ENCODE peak calls at places on chromosomes 12 and 14, in five cellular contexts. J, B, D, M and O are unnamed samples.

GRCh38 chr12:92098594-92099370 is 46.9 kb downstream of the BTG1 start:
- DNase-seq in J (no peak), M (no peak), B (no peak), D (peak; percentile 43), O (no peak)

GRCh38 chr14:90815817-90816662 is at the start of gene TTC7B:
- DNase-seq in M (peak; percentile 84), D (peak; percentile 51), J (no peak), B (peak; percentile 19), O (peak; percentile 42)

GRCh38 chr14:37090026-37090425 is 82.4 kb downstream of the SLC25A21 start:
- DNase-seq in J (no peak), M (no peak), D (no peak), B (no peak), O (no peak)

GRCh38 chr12:104668274-104668718 is 211.5 kb downstream of the CHST11 start:
- DNase-seq in M (no peak), D (no peak), J (peak; percentile 84), B (no peak), O (no peak)

GRCh38 chr14:89746135-89746534 is 208.4 kb downstream of the EFCAB11 start:
- DNase-seq in M (no peak), B (no peak), J (no peak), D (no peak), O (no peak)

GRCh38 chr12:116745554-116745953 is 7.4 kb downstream of the RNFT2 start:
- DNase-seq in J (no peak), M (no peak), B (no peak), D (no peak), O (no peak)

GRCh38 chr12:104723895-104724294 is 234.2 kb downstream of the SLC41A2 start:
- DNase-seq in J (no peak), D (no peak), B (no peak), M (no peak), O (no peak)

GRCh38 chr12:113285679-113286645 is 48.9 kb downstream of the SLC8B1 start:
- DNase-seq in D (no peak), M (no peak), B (no peak), J (peak; percentile 89), O (no peak)

GRCh38 chr12:263574-263973 is 938 bp upstream of the SLC6A13 start:
- DNase-seq in B (no peak), M (no peak), J (no peak), D (no peak), O (no peak)

GRCh38 chr14:46197856-46198255 is 453.7 kb downstream of the RPL10L start:
- DNase-seq in D (no peak), B (no peak), J (no peak), M (no peak), O (no peak)

DNA sequence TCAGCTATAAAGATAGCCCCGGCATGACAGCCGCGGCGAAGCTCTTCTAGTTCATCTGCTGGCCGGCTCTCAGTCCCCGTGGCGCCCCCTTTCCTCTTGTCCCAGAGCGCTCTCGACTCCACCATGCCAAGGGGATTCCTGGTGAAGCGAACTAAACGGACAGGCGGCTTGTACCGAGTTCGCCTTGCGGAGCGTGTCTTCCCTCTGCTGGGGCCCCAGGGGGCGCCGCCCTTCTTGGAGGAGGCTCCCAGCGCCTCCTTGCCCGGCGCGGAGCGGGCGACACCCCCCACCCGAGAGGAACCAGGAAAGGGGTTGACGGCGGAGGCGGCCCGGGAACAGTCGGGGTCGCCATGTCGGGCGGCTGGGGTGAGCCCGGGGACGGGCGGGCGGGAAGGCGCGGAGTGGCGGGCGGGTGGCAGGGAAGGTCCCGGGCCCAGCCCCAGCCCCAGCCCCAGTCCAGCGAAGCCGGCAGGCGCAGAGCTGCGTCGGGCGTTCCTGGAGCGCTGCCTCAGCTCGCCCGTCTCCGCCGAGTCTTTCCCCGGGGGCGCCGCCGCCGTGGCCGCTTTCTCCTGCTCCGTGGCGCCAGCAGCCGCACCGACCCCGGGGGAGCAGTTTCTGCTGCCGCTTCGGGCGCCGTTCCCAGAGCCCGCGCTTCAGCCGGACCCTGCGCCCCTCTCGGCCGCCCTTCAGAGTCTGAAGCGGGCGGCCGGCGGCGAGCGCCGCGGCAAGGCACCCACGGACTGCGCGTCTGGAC is at the start of gene INSM2:
- DNase-seq in J (peak; percentile 76), B (no peak), M (peak; percentile 9), D (no peak), O (no peak)
- TF ChIP-seq CTCF in J (no peak), B (no peak), M (no peak), D (no peak), O (peak; percentile 42)

DNA sequence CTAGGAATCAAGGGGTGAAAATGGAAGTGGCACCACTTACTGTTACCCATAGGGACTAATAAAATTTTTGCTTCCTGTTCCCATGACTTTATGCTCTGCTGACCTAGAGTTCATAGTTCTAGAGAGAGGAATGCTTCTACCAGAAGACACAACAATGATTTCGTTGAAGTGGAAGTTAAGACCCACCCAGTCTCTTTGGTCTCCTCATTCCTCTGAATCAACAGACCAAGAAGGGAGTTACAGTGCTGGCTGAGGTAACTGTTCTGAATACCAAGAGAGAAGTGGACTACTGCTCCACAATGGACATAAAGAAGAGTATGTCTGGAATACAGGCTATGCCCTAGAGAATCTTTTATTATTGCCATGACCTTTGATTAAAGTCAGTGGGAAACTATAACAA is 23.5 kb upstream of the DYRK2 start:
- DNase-seq in D (no peak), J (no peak), M (no peak), B (no peak), O (no peak)
- TF ChIP-seq CTCF in D (no peak), J (no peak), M (no peak), B (no peak), O (no peak)

DNA sequence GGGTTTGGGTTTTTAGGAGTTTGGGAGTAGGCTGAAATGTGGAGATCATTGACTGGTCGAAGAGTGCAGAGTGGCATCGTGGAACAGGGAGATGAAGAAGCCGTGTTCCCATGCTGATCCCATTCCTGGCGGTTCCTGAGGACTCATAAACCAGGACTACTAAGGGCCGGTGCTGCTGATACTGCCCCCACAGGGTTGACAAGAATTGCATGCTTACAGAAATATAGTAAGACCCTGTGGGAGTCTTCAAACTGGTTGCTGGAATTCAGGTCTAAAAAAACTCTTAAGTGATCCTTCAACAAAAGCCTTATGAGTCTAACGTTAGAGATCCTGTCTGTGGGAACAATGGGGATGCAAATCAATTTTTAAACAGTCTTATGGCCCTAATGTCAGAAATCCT is 64.0 kb upstream of the ARHGAP5 start:
- DNase-seq in B (no peak), J (no peak), D (no peak), M (no peak), O (no peak)
- TF ChIP-seq CTCF in B (no peak), J (no peak), D (no peak), M (no peak), O (peak; percentile 38)

GRCh38 chr14:77804592-77804991 is 4.7 kb downstream of the ADCK1 start:
- DNase-seq in B (no peak), J (no peak), M (peak; percentile 31), D (no peak), O (no peak)
- TF ChIP-seq CTCF in B (no peak), J (no peak), M (peak; percentile 41), D (no peak), O (peak; percentile 28)

GRCh38 chr12:23674064-23674463 is 275.4 kb downstream of the SOX5 start:
- DNase-seq in J (no peak), D (no peak), B (no peak), M (no peak), O (no peak)

GRCh38 chr12:23666866-23667265 is 282.6 kb downstream of the SOX5 start:
- DNase-seq in J (no peak), D (no peak), M (no peak), B (no peak), O (no peak)

GRCh38 chr12:23670684-23671083 is 278.8 kb downstream of the SOX5 start:
- DNase-seq in D (no peak), M (no peak), B (no peak), J (no peak), O (no peak)

DNA sequence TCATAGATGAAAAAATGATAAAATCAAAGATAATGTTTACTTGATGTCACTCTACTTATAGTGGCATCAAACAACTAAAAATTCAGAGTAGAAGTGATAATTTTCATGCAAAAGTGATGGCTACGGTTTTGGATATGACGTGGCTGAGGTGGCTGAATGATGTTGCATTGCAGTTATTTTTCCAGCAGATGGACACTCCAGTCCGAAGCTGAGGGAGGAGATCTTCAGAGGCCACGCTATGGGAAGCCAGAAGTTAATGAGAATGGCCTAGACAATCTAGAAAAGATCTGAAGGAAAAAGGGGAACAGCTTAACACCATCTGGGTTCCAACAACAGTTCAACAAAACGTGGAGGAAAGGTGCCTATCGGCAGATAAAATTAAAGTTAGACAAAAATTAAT is 279.8 kb downstream of the SOX5 start:
- DNase-seq in M (no peak), B (no peak), J (no peak), D (no peak), O (no peak)
- TF ChIP-seq CTCF in M (no peak), B (no peak), J (no peak), D (no peak), O (no peak)

GRCh38 chr14:39417014-39417413 is 15.2 kb downstream of the FBXO33 start:
- DNase-seq in J (no peak), M (no peak), D (no peak), B (no peak), O (no peak)
- TF ChIP-seq CTCF in J (no peak), M (no peak), D (no peak), B (no peak), O (no peak)

DNA sequence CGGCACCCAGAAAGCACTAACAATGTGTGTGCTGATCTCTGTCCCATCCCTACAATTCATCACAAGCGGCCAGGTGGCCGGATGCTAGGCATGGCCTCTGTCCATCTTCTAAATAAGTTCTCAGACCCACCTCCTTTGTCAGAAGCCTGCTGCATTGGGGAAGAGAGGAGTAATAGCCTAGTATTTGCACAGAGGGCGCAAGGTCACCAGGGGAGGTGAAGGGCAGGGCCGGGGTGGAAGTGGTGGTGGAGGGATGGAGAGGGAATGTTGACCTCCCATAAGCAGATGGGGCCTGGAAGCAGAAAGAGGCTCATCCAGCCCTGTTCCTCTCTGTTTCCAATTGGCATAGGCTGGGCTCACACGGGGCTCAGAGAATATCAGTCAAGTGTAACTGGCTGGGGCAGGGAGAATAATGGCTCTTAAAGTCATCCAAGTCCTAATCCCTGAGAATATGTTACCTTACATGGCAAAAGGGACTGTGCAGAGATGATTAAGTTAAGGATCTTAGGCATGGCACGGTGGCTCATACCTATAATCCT is 6.9 kb downstream of the RILPL1 start:
- DNase-seq in M (no peak), D (no peak), B (no peak), J (no peak), O (no peak)
- TF ChIP-seq CTCF in M (no peak), D (no peak), B (no peak), J (no peak), O (no peak)

GRCh38 chr12:55742719-55743130 is at the start of gene GDF11:
- DNase-seq in M (no peak), D (peak; percentile 75), J (peak; percentile 94), B (peak; percentile 68), O (peak; percentile 76)

GRCh38 chr12:55741978-55742377 is 944 bp upstream of the GDF11 start:
- DNase-seq in J (no peak), M (no peak), D (no peak), B (no peak), O (no peak)

GRCh38 chr12:55745361-55746146 is 2.6 kb downstream of the GDF11 start:
- DNase-seq in B (no peak), J (no peak), M (peak; percentile 30), D (no peak), O (peak; percentile 79)

GRCh38 chr12:55743967-55744931 is 1.3 kb downstream of the GDF11 start:
- DNase-seq in J (no peak), D (no peak), M (no peak), B (no peak), O (no peak)

GRCh38 chr12:55743131-55743921 is 404 bp downstream of the GDF11 start:
- DNase-seq in D (peak; percentile 60), M (peak; percentile 67), J (peak; percentile 91), B (peak; percentile 60), O (no peak)
- TF ChIP-seq CTCF in D (no peak), M (no peak), J (peak; percentile 8), B (no peak), O (no peak)